ENCODE peak calls at places on chromosome 19, in five cellular contexts. M is left colon; P is NCI-H187 treated with DMSO at 0.1 percent for 48 hours; Z is uterus; X is CD8-positive, alpha-beta T cell. A is an unnamed sample.

GRCh38 chr19:44626067-44626624 is 12.8 kb downstream of the IGSF23 start:
- DNase-seq in M (no peak), P (no peak), Z (no peak), X (no peak), A (no peak)

GRCh38 chr19:24065865-24066604 is 21.0 kb upstream of the ZNF254 start:
- DNase-seq in M (no peak), P (no peak), Z (no peak), X (no peak), A (no peak)

GRCh38 chr19:940591-941291 is 14.9 kb downstream of the ARID3A start:
- DNase-seq in M (peak), P (no peak), Z (peak), X (peak), A (peak)

GRCh38 chr19:28465317-28466086 is 747.4 kb downstream of the UQCRFS1 start:
- DNase-seq in M (no peak), P (no peak), Z (no peak), X (no peak), A (no peak)

GRCh38 chr19:53015730-53016129 is 2.0 kb downstream of the ERVV-1 start:
- DNase-seq in M (no peak), P (no peak), Z (no peak), X (no peak), A (no peak)

GRCh38 chr19:4232614-4233281 is 3.4 kb downstream of the EBI3 start:
- DNase-seq in M (no peak), P (no peak), Z (no peak), X (no peak), A (no peak)

GRCh38 chr19:3554254-3555083 is 2.9 kb downstream of the MFSD12 start:
- DNase-seq in M (no peak), P (no peak), Z (no peak), X (peak), A (peak)

GRCh38 chr19:4027146-4027545 is 19.6 kb downstream of the PIAS4 start:
- DNase-seq in M (no peak), P (no peak), Z (no peak), X (no peak), A (no peak)

GRCh38 chr19:45323671-45324081 is 1.0 kb upstream of the CKM start:
- DNase-seq in M (peak), P (no peak), Z (no peak), X (no peak), A (no peak)

GRCh38 chr19:34994643-34995471 is 5.3 kb upstream of the GRAMD1A start:
- DNase-seq in M (peak), P (no peak), Z (no peak), X (no peak), A (no peak)

GRCh38 chr19:3842948-3843347 is 25.9 kb downstream of the ZFR2 start:
- DNase-seq in M (no peak), P (no peak), Z (no peak), X (no peak), A (no peak)

GRCh38 chr19:38711726-38712153 is 32.5 kb downstream of the CAPN12 start:
- DNase-seq in M (peak), P (no peak), Z (peak), X (no peak), A (no peak)

GRCh38 chr19:6564393-6564792 is 26.6 kb downstream of the CD70 start:
- DNase-seq in M (no peak), P (no peak), Z (no peak), X (no peak), A (no peak)

GRCh38 chr19:44824758-44825157 is 15.9 kb downstream of the BCAM start:
- DNase-seq in M (no peak), P (no peak), Z (no peak), X (no peak), A (no peak)

A was measured in T-cell.